ENCODE peak calls at places on chromosome 2, in seven cellular contexts. K, S, Y, H, N, V and X are unnamed samples.
A peak's percentile ranks its signal among the peaks of the same experiment; 100 is the strongest.

GRCh38 chr2:148244593-148245292 is 223.9 kb downstream of the MBD5 start:
- DNase-seq in S (no peak), N (no peak), V (peak; percentile 71), K (peak; percentile 83), H (no peak), Y (peak; percentile 21), X (no peak)

GRCh38 chr2:17540813-17541513 is 467 bp downstream of the VSNL1 start:
- DNase-seq in V (no peak), S (no peak), N (no peak), Y (no peak), K (no peak), H (no peak), X (no peak)

GRCh38 chr2:3634631-3635091 is 23.3 kb upstream of the ALLC start:
- DNase-seq in N (no peak), Y (no peak), S (no peak), V (no peak), H (no peak), K (no peak), X (peak; percentile 6)

GRCh38 chr2:110732422-110733413 is at the start of gene ACOXL:
- DNase-seq in S (no peak), N (peak; percentile 23), K (no peak), V (no peak), H (peak; percentile 39), Y (no peak), X (no peak)

GRCh38 chr2:2872309-2872617 is 505.4 kb downstream of the EIPR1 start:
- DNase-seq in N (no peak), H (no peak), S (no peak), Y (no peak), V (no peak), K (no peak), X (no peak)

GRCh38 chr2:112757265-112757664 is 7.1 kb downstream of the CKAP2L start:
- DNase-seq in H (no peak), Y (no peak), N (no peak), S (no peak), K (peak; percentile 60), V (peak; percentile 50), X (no peak)

GRCh38 chr2:100142393-100142792 is at the start of gene AFF3:
- DNase-seq in K (no peak), Y (no peak), H (no peak), N (no peak), S (no peak), V (no peak), X (peak; percentile 26)

GRCh38 chr2:187581125-187581896 is 27.1 kb upstream of the TFPI start:
- DNase-seq in V (peak; percentile 69), S (no peak), K (peak; percentile 75), Y (peak; percentile 59), H (peak; percentile 27), N (peak; percentile 52), X (no peak)

GRCh38 chr2:54158311-54158710 is 42.9 kb downstream of the ACYP2 start:
- DNase-seq in V (no peak), K (no peak), S (no peak), H (no peak), Y (no peak), N (no peak), X (no peak)

GRCh38 chr2:27582695-27583389 is at the start of gene ZNF512:
- DNase-seq in V (peak; percentile 97), S (peak; percentile 56), N (peak; percentile 76), Y (peak; percentile 96), H (peak; percentile 82), K (peak; percentile 91), X (peak; percentile 66)
- TF ChIP-seq CTCF in V (no peak), S (no peak), N (no peak), Y (peak; percentile 25), H (no peak), K (no peak), X (no peak)

GRCh38 chr2:63408530-63408929 is 179.7 kb downstream of the WDPCP start:
- DNase-seq in Y (peak; percentile 12), H (no peak), N (no peak), V (no peak), S (no peak), K (no peak), X (no peak)

GRCh38 chr2:63406641-63407040 is 181.6 kb downstream of the WDPCP start:
- DNase-seq in S (no peak), V (no peak), N (no peak), K (no peak), Y (no peak), H (no peak), X (no peak)

GRCh38 chr2:63399171-63399570 is 189.1 kb downstream of the WDPCP start:
- DNase-seq in N (no peak), V (no peak), H (no peak), S (no peak), Y (no peak), K (no peak), X (no peak)

DNA sequence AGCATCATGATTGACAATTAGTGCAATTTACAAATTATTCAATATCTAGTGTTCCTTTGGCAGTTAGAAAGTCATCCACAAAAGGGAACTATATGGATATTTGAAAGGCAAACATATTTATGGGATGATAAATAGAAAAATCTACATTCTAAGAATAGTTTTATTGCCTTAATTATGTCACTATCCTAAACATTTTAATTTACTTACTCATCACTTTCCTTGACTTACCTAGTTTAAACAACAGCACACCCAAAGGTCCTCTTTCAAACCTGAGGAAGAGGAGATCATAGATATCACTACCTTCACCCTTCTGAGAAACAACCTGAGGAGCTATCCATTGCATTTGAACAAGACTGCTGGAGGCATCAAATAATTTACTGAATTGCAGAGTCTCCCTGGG is 184.5 kb downstream of the WDPCP start:
- DNase-seq in N (no peak), Y (no peak), V (no peak), K (no peak), H (no peak), S (no peak), X (no peak)
- TF ChIP-seq CTCF in N (no peak), Y (no peak), V (no peak), K (no peak), H (no peak), S (no peak), X (no peak)

DNA sequence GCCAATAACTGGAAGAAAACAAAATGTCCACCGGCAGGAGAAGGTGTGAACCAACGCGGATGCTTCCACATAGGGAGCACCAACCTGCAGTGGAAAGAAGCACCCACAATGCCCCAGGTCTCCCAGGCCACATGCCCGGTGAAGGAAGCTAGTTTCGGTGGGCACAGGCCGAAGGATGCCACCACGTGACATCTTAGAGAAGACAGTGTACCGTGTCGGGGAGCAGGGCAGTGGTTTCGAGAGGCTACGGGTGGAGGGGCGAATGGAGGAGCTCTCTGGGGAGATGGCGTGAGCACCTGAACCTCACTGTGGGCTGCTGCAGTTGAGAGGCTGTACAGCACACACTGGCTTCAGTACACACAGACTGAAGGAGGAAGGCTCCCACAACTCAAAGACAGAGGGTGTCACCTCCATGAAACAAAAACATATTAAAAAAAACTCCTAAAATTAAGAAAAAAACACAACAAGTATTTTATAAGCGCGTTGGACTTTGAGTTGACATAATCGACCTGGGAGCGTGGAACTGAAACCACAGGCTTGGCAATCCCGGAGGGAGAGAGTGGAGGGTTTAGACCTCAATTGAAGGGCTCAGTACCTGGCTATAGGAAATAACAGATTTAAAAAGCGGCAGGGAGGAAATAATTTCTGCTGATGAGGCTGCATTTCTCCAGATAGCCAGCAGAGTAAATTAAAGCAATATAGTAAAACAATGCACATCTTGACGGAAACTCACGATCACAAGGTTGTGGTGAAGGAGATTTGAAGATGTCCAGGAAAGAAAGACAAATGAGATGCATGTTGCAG is 160.1 kb downstream of the RTP5 start:
- DNase-seq in K (no peak), S (no peak), V (no peak), N (no peak), Y (no peak), H (no peak), X (no peak)
- TF ChIP-seq CTCF in K (no peak), S (peak; percentile 32), V (no peak), N (no peak), Y (no peak), H (no peak), X (no peak)

GRCh38 chr2:221476195-221476594 is 95.9 kb downstream of the EPHA4 start:
- DNase-seq in Y (no peak), V (no peak), K (no peak), N (no peak), S (no peak), H (no peak), X (no peak)

GRCh38 chr2:221480251-221480650 is 91.9 kb downstream of the EPHA4 start:
- DNase-seq in N (no peak), Y (no peak), V (no peak), K (no peak), H (no peak), S (no peak), X (no peak)

GRCh38 chr2:221482581-221483140 is 89.4 kb downstream of the EPHA4 start:
- DNase-seq in Y (no peak), H (no peak), V (no peak), N (no peak), K (no peak), S (no peak), X (no peak)

GRCh38 chr2:221477697-221478096 is 94.4 kb downstream of the EPHA4 start:
- DNase-seq in K (no peak), V (no peak), Y (no peak), H (no peak), N (no peak), S (no peak), X (no peak)

GRCh38 chr2:221478106-221478863 is 93.8 kb downstream of the EPHA4 start:
- DNase-seq in H (no peak), N (peak; percentile 6), S (no peak), V (no peak), K (no peak), Y (no peak), X (no peak)
- TF ChIP-seq CTCF in H (no peak), N (no peak), S (no peak), V (no peak), K (no peak), Y (no peak), X (no peak)

DNA sequence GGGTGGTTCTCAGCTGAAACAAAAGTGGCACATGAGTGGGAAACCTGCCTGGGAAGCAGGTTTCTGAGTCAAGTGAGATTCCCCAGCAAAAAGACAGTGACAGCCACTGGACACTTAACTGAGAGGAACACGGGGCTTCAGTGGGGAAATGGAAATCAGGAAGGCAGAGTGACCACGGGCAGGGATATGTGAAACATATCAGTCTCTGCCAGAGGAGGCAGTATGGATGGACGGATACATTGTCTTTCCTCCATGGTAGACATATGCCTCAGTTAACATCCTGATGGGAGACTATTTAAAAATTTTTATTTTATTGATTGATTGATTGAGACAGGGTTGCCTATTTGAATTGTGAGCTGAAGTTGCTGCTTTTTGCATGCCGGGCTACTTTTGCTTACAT is 292.1 kb downstream of the NBAS start:
- DNase-seq in N (no peak), S (no peak), K (no peak), Y (no peak), V (no peak), H (no peak), X (no peak)
- TF ChIP-seq CTCF in N (no peak), S (no peak), K (no peak), Y (no peak), V (no peak), H (no peak), X (no peak)

DNA sequence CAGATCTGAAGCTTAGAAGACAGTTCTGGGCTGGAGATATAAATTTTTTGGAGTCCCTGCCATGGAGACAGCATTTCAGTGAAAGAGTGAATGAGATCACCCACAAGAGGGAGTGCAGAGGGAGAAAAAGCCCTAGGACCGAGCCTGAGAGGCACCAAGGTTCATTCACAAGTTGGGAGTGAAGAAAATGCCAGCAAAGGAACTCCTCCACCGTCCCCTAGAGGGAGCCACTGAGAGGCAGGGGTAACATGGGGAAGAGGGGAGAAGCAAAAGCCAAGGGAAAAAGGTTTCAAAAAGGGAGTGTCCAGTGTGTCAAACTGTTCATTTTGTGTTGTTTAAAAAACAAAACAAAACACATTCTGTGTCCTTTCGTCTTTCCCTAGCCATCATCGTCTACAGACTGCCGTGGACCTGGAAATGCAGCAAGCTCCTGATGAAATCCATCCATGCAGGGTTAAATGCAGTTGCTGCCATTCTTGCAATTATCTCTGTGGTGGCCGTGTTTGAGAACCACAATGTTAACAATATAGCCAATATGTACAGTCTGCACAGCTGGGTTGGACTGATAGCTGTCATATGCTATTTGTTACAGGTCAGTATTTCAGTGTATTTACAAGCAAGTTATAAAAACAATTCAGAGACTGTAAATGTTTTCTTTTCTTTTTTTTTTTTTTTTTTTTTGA is 19.1 kb downstream of the CYBRD1 start:
- DNase-seq in K (no peak), Y (no peak), N (no peak), S (no peak), V (no peak), H (no peak), X (no peak)
- TF ChIP-seq CTCF in K (peak; percentile 58), Y (peak; percentile 44), N (peak; percentile 63), S (no peak), V (peak; percentile 42), H (no peak), X (no peak)